ENCODE peak calls at places on chromosome 9, in five cellular contexts. T, G, H, V and F are unnamed samples.

GRCh38 chr9:108468364-108468763 is 387.4 kb downstream of the ACTL7B start:
- DNase-seq in T (no peak), H (peak; percentile 23), G (peak; percentile 34), V (no peak), F (no peak)

GRCh38 chr9:74125916-74126315 is 371.2 kb upstream of the RORB start:
- DNase-seq in T (no peak), H (no peak), V (no peak), G (no peak), F (no peak)

GRCh38 chr9:114312513-114312875 is 10.4 kb upstream of the ORM1 start:
- DNase-seq in V (no peak), T (peak; percentile 38), H (no peak), G (no peak), F (peak; percentile 37)

GRCh38 chr9:94983552-94983951 is 257.1 kb downstream of the AOPEP start:
- DNase-seq in V (no peak), G (no peak), H (no peak), T (no peak), F (peak; percentile 86)

GRCh38 chr9:36791204-36791948 is 218.7 kb downstream of the MELK start:
- DNase-seq in V (no peak), G (no peak), H (no peak), T (no peak), F (no peak)

GRCh38 chr9:123445116-123445515 is 89.1 kb downstream of the CRB2 start:
- DNase-seq in H (no peak), T (peak; percentile 20), G (no peak), V (no peak), F (no peak)

GRCh38 chr9:20990867-20991266 is 40.6 kb downstream of the HACD4 start:
- DNase-seq in G (no peak), V (peak; percentile 57), H (no peak), T (no peak), F (no peak)

GRCh38 chr9:135554718-135555117 is 6.8 kb upstream of the PAEP start:
- DNase-seq in G (no peak), V (no peak), H (no peak), T (no peak), F (no peak)

GRCh38 chr9:83706703-83707517 is 848 bp downstream of the UBQLN1 start:
- DNase-seq in T (peak; percentile 80), G (peak; percentile 87), H (peak; percentile 19), V (peak; percentile 63), F (peak; percentile 65)

GRCh38 chr9:129632460-129632859 is 6.5 kb downstream of the NTMT1 start:
- DNase-seq in G (no peak), V (no peak), H (peak; percentile 50), T (no peak), F (no peak)

GRCh38 chr9:86413966-86414880 is 60.0 kb upstream of the TUT7 start:
- DNase-seq in T (no peak), H (peak; percentile 50), G (no peak), V (no peak), F (no peak)

GRCh38 chr9:32449969-32450368 is 65.5 kb downstream of the ACO1 start:
- DNase-seq in T (no peak), G (no peak), H (no peak), V (no peak), F (no peak)

GRCh38 chr9:14351206-14351605 is 37.3 kb upstream of the NFIB start:
- DNase-seq in T (no peak), V (peak; percentile 63), H (no peak), G (no peak), F (no peak)

GRCh38 chr9:79812099-79812498 is 240.3 kb downstream of the TLE4 start:
- DNase-seq in H (no peak), G (no peak), T (no peak), V (no peak), F (no peak)

GRCh38 chr9:88852794-88853193 is 138.5 kb upstream of the S1PR3 start:
- DNase-seq in H (peak; percentile 95), G (no peak), V (no peak), T (no peak), F (no peak)
- H3K36me3 ChIP-seq in H (no peaks in the 10 kb centered on the region), G (no peaks in the 10 kb centered on the region), V (no peaks in the 10 kb centered on the region), T (no peaks in the 10 kb centered on the region), F (no peaks in the 10 kb centered on the region)

GRCh38 chr9:30048396-30048795 is 2336.0 kb upstream of the ACO1 start:
- DNase-seq in G (no peak), H (no peak), T (no peak), V (no peak), F (no peak)
- H3K4me3 ChIP-seq in G (no peak overlapping the region), H (no peak overlapping the region), T (no peak overlapping the region), V (no peak overlapping the region), F (no peak overlapping the region)

DNA sequence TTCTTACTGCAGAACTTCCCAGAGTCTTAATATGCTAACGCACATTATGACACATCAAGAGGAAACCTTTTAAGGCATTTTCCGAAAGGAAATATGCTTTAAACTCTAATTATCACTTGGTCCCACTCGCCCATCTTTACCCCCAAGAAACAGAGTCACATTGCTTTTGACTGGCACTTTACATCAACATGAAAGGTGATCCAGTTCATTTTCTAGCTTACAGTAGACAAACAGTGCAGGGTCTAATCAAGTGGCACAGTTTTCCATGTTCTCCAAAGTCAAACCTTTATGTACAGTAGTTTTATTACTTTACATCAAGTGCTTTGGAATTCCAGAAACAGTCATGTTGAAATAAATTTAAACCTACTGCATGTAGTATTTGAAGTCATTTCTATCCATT is 12.0 kb downstream of the RAB14 start:
- DNase-seq in G (no peak), V (no peak), H (no peak), T (no peak), F (no peak)
- H3K4me1 ChIP-seq in G (no peaks in the 10 kb centered on the region), V (peaks cover 2% of the 10 kb centered on the region), H (peaks cover 7% of the 10 kb centered on the region), T (peaks cover 68% of the 10 kb centered on the region), F (no peaks in the 10 kb centered on the region)

DNA sequence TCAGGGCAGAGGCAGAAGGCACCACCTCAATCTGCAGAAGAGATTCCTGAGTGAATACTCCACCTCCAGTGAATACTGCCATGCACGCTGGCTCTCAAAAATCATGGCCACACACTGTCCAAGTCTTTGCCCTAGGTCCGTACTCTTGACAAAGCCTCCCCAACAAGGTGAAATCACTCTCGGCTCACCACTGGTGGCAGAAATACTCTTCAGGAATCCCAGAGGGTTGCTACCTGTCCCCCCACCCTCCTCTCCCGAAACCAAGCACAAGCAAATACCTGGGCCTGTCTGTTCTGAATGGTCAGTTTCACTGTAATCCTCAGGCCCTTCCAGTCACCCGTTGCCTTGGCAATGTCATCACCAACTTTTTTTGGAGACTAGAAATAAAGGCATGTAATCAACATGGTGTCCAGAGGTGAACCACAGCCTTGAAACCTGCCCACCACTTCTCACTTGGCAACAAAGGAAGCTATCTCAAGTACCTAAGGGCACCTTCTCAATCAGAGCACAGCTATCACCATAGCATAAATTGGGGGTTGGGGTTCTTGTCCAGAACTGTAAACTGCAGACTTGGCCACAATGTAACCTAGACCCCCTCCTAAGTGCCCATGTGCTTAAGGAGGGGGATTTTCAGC is 1.8 kb downstream of the RPL12 start:
- DNase-seq in G (no peak), H (no peak), T (no peak), V (no peak), F (no peak)
- H3K36me3 ChIP-seq in G (peaks cover 65% of the 10 kb centered on the region), H (peaks cover 60% of the 10 kb centered on the region), T (peaks cover 59% of the 10 kb centered on the region), V (peaks cover 8% of the 10 kb centered on the region), F (peaks cover 5% of the 10 kb centered on the region)